ENCODE peak calls at places on chromosomes 13 and 19, in five cellular contexts. X is stimulated activated CD4-positive, alpha-beta T cell treated with anti-CD3 and anti-CD28 coated beads, Interleukin-1b, Interleukin-23, amount 100 ng/mL, for 1 hour; R is sciatic nerve; H is Daoy; O is head of caudate nucleus. Y is an unnamed sample.

GRCh38 chr13:40233731-40234195 is 432.7 kb downstream of the FOXO1 start:
- DNase-seq in X (no peak), R (no peak), H (no peak), O (no peak), Y (no peak)

GRCh38 chr19:34253711-34254551 is 423 bp upstream of the GARRE1 start:
- DNase-seq in X (peak; percentile 75), R (peak; percentile 95), H (no peak), O (peak; percentile 77), Y (peak; percentile 83)

GRCh38 chr13:76038920-76039716 is 403.0 kb downstream of the LMO7 start:
- DNase-seq in X (no peak), R (no peak), H (no peak), O (no peak), Y (no peak)

GRCh38 chr19:39858541-39858940 is 12.4 kb upstream of the FBL start:
- DNase-seq in X (no peak), R (no peak), H (peak; percentile 69), O (no peak), Y (no peak)

GRCh38 chr13:41546372-41547252 is 89.3 kb downstream of the RGCC start:
- DNase-seq in X (no peak), R (no peak), H (peak; percentile 89), O (no peak), Y (no peak)

GRCh38 chr19:55285225-55285890 is 1.6 kb downstream of the BRSK1 start:
- DNase-seq in X (no peak), R (no peak), H (no peak), O (no peak), Y (no peak)

GRCh38 chr13:111895896-111896821 is 170.8 kb upstream of the SOX1 start:
- DNase-seq in X (no peak), R (peak; percentile 42), H (no peak), O (no peak), Y (no peak)

GRCh38 chr19:18856385-18857126 is 24.8 kb downstream of the UPF1 start:
- DNase-seq in X (no peak), R (no peak), H (no peak), O (peak; percentile 66), Y (peak; percentile 83)

GRCh38 chr13:96072392-96072791 is 17.5 kb upstream of the HS6ST3 start:
- DNase-seq in X (no peak), R (no peak), H (no peak), O (no peak), Y (no peak)

GRCh38 chr13:76884167-76884566 is 2.0 kb downstream of the KCTD12 start:
- DNase-seq in X (no peak), R (peak; percentile 65), H (peak; percentile 33), O (no peak), Y (no peak)

GRCh38 chr13:31538067-31539042 is 201.0 kb upstream of the RXFP2 start:
- DNase-seq in X (no peak), R (no peak), H (peak; percentile 10), O (no peak), Y (no peak)

GRCh38 chr13:30868806-30869470 is 37.1 kb upstream of the MEDAG start:
- DNase-seq in X (no peak), R (no peak), H (no peak), O (no peak), Y (no peak)

GRCh38 chr19:11767633-11768133 is 883 bp downstream of the ZNF441 start:
- DNase-seq in X (no peak), R (peak; percentile 61), H (peak; percentile 33), O (peak; percentile 10), Y (peak; percentile 16)

GRCh38 chr13:52048516-52048915 is 24.0 kb downstream of the UTP14C start:
- DNase-seq in X (no peak), R (no peak), H (peak; percentile 21), O (no peak), Y (no peak)

GRCh38 chr19:18322318-18322758 is 538 bp downstream of the LSM4 start:
- DNase-seq in X (no peak), R (no peak), H (peak; percentile 72), O (no peak), Y (no peak)

GRCh38 chr19:29947871-29948270 is 5.8 kb downstream of the URI1 start:
- DNase-seq in X (no peak), R (no peak), H (no peak), O (no peak), Y (no peak)

GRCh38 chr13:73063166-73063565 is 4.4 kb downstream of the KLF5 start:
- DNase-seq in X (no peak), R (no peak), H (no peak), O (no peak), Y (no peak)

Y was measured in Ammon's horn.